ENCODE peak calls at places on chromosomes 2 and 18, in six cellular contexts. Q, G, U, F, Y and R are unnamed samples.

GRCh38 chr2:137316075-137316474 is 550.7 kb downstream of the THSD7B start:
- DNase-seq in F (no peak), Q (no peak), Y (no peak), G (no peak), U (no peak), R (no peak)

GRCh38 chr2:142989276-142990204 is 112.1 kb downstream of the KYNU start:
- DNase-seq in F (no peak), Q (no peak), G (no peak), Y (peak), U (no peak), R (peak)

GRCh38 chr2:20439193-20439475 is 7.7 kb upstream of the RHOB start:
- DNase-seq in Y (no peak), F (no peak), G (no peak), U (no peak), Q (peak), R (no peak)

GRCh38 chr2:171788316-171788993 is 101.2 kb downstream of the DYNC1I2 start:
- DNase-seq in U (no peak), F (no peak), G (no peak), Q (no peak), Y (peak), R (no peak)

GRCh38 chr2:218745559-218746469 is 35.2 kb downstream of the TTLL4 start:
- DNase-seq in F (peak), G (no peak), Y (no peak), Q (no peak), U (no peak), R (peak)

GRCh38 chr2:121969155-121969554 is 213.7 kb downstream of the TSN start:
- DNase-seq in F (peak), U (no peak), G (no peak), Y (no peak), Q (no peak), R (no peak)

GRCh38 chr18:23547806-23548205 is 38.5 kb downstream of the NPC1 start:
- DNase-seq in Y (no peak), F (no peak), U (no peak), G (no peak), Q (no peak), R (no peak)

GRCh38 chr2:59857109-59857508 is 696.3 kb downstream of the BCL11A start:
- DNase-seq in Q (no peak), G (no peak), U (no peak), Y (no peak), F (no peak), R (no peak)

GRCh38 chr2:191114403-191114886 is 36.3 kb downstream of the STAT4 start:
- DNase-seq in G (no peak), F (no peak), Y (no peak), U (no peak), Q (peak), R (no peak)

GRCh38 chr18:24052053-24052452 is 37.5 kb downstream of the TTC39C start:
- DNase-seq in Y (no peak), F (no peak), Q (no peak), G (no peak), U (no peak), R (no peak)

GRCh38 chr2:15588329-15588919 is 3.2 kb upstream of the DDX1 start:
- DNase-seq in F (no peak), Q (peak), U (peak), Y (peak), G (peak), R (peak)

GRCh38 chr2:73977466-73977865 is 7.2 kb upstream of the TET3 start:
- DNase-seq in Y (no peak), G (no peak), F (no peak), U (no peak), Q (no peak), R (no peak)